ENCODE peak calls at places on chromosomes 2 and 18, in eight cellular contexts. M is upper lobe of right lung; F is cardiac septum; G is skeletal muscle cell; J is myocyte; O is NCI-H1436; W is Peyer's patch; L is naive thymus-derived CD4-positive, alpha-beta T cell. H is an unnamed sample.

GRCh38 chr2:129758461-129759185 is 220.8 kb upstream of the RAB6C start:
- DNase-seq in M (no peak), G (no peak), J (no peak), W (no peak), F (peak; percentile 68), L (no peak), O (no peak), H (no peak)

GRCh38 chr2:127358044-127358443 is 29.7 kb downstream of the MAP3K2 start:
- DNase-seq in O (no peak), G (no peak), L (no peak), F (no peak), M (no peak), J (no peak), W (no peak), H (no peak)

GRCh38 chr18:37673196-37673595 is 107.6 kb upstream of the CELF4 start:
- DNase-seq in G (no peak), F (no peak), L (no peak), W (no peak), J (no peak), O (no peak), M (no peak), H (no peak)

GRCh38 chr2:11996618-11997017 is 250.2 kb downstream of the LPIN1 start:
- DNase-seq in G (no peak), L (no peak), J (no peak), O (no peak), M (no peak), F (no peak), W (no peak), H (no peak)

GRCh38 chr2:218224206-218224605 is 7.2 kb downstream of the ARPC2 start:
- DNase-seq in O (no peak), F (no peak), L (no peak), G (no peak), M (no peak), W (no peak), J (no peak), H (no peak)

GRCh38 chr2:53630001-53630606 is 137.5 kb upstream of the CHAC2 start:
- DNase-seq in W (no peak), F (no peak), M (no peak), O (no peak), G (no peak), J (no peak), L (no peak), H (no peak)

GRCh38 chr2:205869439-205869838 is 187.1 kb downstream of the NRP2 start:
- DNase-seq in J (no peak), L (no peak), M (no peak), F (no peak), W (no peak), G (no peak), O (no peak), H (no peak)

GRCh38 chr2:238601433-238602222 is 174.9 kb downstream of the ASB1 start:
- DNase-seq in O (no peak), J (peak; percentile 32), M (no peak), G (peak; percentile 85), W (no peak), F (no peak), L (no peak), H (peak; percentile 46)

GRCh38 chr2:142603761-142604160 is 273.7 kb upstream of the KYNU start:
- DNase-seq in J (no peak), L (no peak), G (no peak), F (no peak), O (no peak), M (no peak), W (no peak), H (peak; percentile 3)

GRCh38 chr2:112121682-112122254 is 16.4 kb upstream of the FBLN7 start:
- DNase-seq in G (peak; percentile 6), L (peak; percentile 56), J (peak; percentile 68), F (no peak), W (peak; percentile 38), O (peak; percentile 26), M (no peak), H (peak; percentile 52)

GRCh38 chr2:217142649-217143266 is 282.9 kb upstream of the TNP1 start:
- DNase-seq in J (no peak), L (no peak), M (no peak), G (no peak), F (no peak), W (no peak), O (no peak), H (no peak)

GRCh38 chr2:226122067-226122466 is 677.6 kb downstream of the IRS1 start:
- DNase-seq in J (no peak), W (no peak), M (no peak), O (no peak), F (no peak), G (no peak), L (no peak), H (no peak)

GRCh38 chr2:238294393-238295143 is 6.2 kb upstream of the PER2 start:
- DNase-seq in G (no peak), J (no peak), W (no peak), M (no peak), L (no peak), F (no peak), O (no peak), H (no peak)

GRCh38 chr2:107068502-107068901 is 182.5 kb upstream of the ST6GAL2 start:
- DNase-seq in M (no peak), G (no peak), L (no peak), J (no peak), O (no peak), W (no peak), F (no peak), H (no peak)

GRCh38 chr2:32688511-32688910 is 60.7 kb downstream of the TTC27 start:
- DNase-seq in M (no peak), L (no peak), J (no peak), G (peak; percentile 14), O (no peak), W (no peak), F (no peak), H (peak; percentile 66)

GRCh38 chr18:60188943-60189342 is 183.6 kb downstream of the MC4R start:
- DNase-seq in L (no peak), O (no peak), W (no peak), J (no peak), M (no peak), F (no peak), G (no peak), H (no peak)

GRCh38 chr2:229661478-229661877 is 52.9 kb downstream of the DNER start:
- DNase-seq in L (no peak), J (no peak), W (no peak), O (no peak), G (no peak), M (no peak), F (no peak), H (no peak)

GRCh38 chr2:225136552-225136951 is 94.3 kb upstream of the DOCK10 start:
- DNase-seq in G (no peak), W (no peak), O (no peak), M (no peak), F (no peak), L (no peak), J (no peak), H (no peak)

GRCh38 chr2:134536312-134536711 is 182.5 kb downstream of the TMEM163 start:
- DNase-seq in G (no peak), O (no peak), W (no peak), J (no peak), L (no peak), M (no peak), F (no peak), H (no peak)

GRCh38 chr2:149166958-149167810 is 128.7 kb downstream of the LYPD6B start:
- DNase-seq in J (peak; percentile 50), L (no peak), M (no peak), O (no peak), W (no peak), F (no peak), G (peak; percentile 1), H (no peak)

GRCh38 chr2:119741001-119741400 is 18.7 kb upstream of the PTPN4 start:
- DNase-seq in L (no peak), J (no peak), M (no peak), G (no peak), O (no peak), F (no peak), W (no peak), H (no peak)

GRCh38 chr2:134927195-134927594 is 8.6 kb downstream of the CCNT2 start:
- DNase-seq in J (no peak), L (no peak), W (no peak), G (peak; percentile 35), O (no peak), F (no peak), M (no peak), H (peak; percentile 36)

GRCh38 chr2:201070966-201071304 is 536 bp downstream of the HYCC2 start:
- DNase-seq in O (no peak), L (no peak), F (no peak), G (no peak), W (no peak), M (no peak), J (peak; percentile 10), H (no peak)

GRCh38 chr2:145822892-145823534 is 1303.1 kb upstream of the ZEB2 start:
- DNase-seq in F (no peak), G (no peak), J (no peak), M (no peak), L (no peak), W (no peak), O (no peak), H (no peak)

GRCh38 chr2:182447843-182448242 is 21.0 kb upstream of the PDE1A start:
- DNase-seq in J (peak; percentile 42), O (no peak), F (no peak), G (peak; percentile 36), M (no peak), L (no peak), W (no peak), H (no peak)

GRCh38 chr2:32008811-32009478 is 1.9 kb downstream of the MEMO1 start:
- DNase-seq in O (no peak), L (no peak), W (no peak), G (peak; percentile 8), F (no peak), M (no peak), J (peak; percentile 26), H (no peak)

GRCh38 chr2:28958689-28959088 is 22.4 kb upstream of the TOGARAM2 start:
- DNase-seq in F (no peak), L (peak; percentile 48), M (no peak), W (no peak), O (peak; percentile 55), G (peak; percentile 31), J (peak; percentile 89), H (peak; percentile 72)